ENCODE peak calls at places on chromosomes 7 and 10, in seven cellular contexts. T, E, B, N, J, L and K are unnamed samples.

GRCh38 chr7:97018775-97019535 is 5.7 kb downstream of the DLX5 start:
- DNase-seq in T (no peak), E (no peak), B (no peak), N (no peak), J (no peak), L (no peak), K (no peak)

GRCh38 chr7:90246184-90246583 is 1.2 kb downstream of the CFAP69 start:
- DNase-seq in T (no peak), E (no peak), B (peak; percentile 0), N (no peak), J (peak; percentile 6), L (peak; percentile 93), K (no peak)

GRCh38 chr7:2773608-2774007 is 70.5 kb downstream of the GNA12 start:
- DNase-seq in T (no peak), E (no peak), B (no peak), N (no peak), J (no peak), L (no peak), K (no peak)

GRCh38 chr7:24227068-24227467 is 56.9 kb upstream of the NPY start:
- DNase-seq in T (no peak), E (no peak), B (no peak), N (no peak), J (no peak), L (no peak), K (no peak)

GRCh38 chr7:144019457-144019856 is 19.3 kb downstream of the OR6B1 start:
- DNase-seq in T (no peak), E (no peak), B (no peak), N (no peak), J (peak; percentile 88), L (peak; percentile 77), K (peak; percentile 97)

GRCh38 chr10:117627561-117627960 is 85.0 kb downstream of the EMX2 start:
- DNase-seq in T (no peak), E (no peak), B (no peak), N (no peak), J (no peak), L (no peak), K (no peak)

GRCh38 chr10:97494863-97495506 is 3.2 kb downstream of the MMS19 start:
- DNase-seq in T (no peak), E (no peak), B (no peak), N (no peak), J (no peak), L (peak; percentile 86), K (peak; percentile 65)

GRCh38 chr10:5685764-5686240 is 1.2 kb downstream of the TASOR2 start:
- DNase-seq in T (no peak), E (no peak), B (peak; percentile 9), N (no peak), J (peak; percentile 23), L (peak; percentile 24), K (peak; percentile 31)

GRCh38 chr7:35251606-35252310 is 2.1 kb downstream of the TBX20 start:
- DNase-seq in T (no peak), E (no peak), B (no peak), N (no peak), J (no peak), L (no peak), K (no peak)

GRCh38 chr7:27168265-27168947 is 3.1 kb upstream of the HOXA9 start:
- DNase-seq in T (no peak), E (peak; percentile 7), B (no peak), N (peak; percentile 88), J (no peak), L (peak; percentile 75), K (no peak)

GRCh38 chr7:105185290-105186010 is 171.4 kb downstream of the KMT2E start:
- DNase-seq in T (no peak), E (no peak), B (peak; percentile 89), N (no peak), J (no peak), L (no peak), K (peak; percentile 37)

GRCh38 chr7:157397751-157398691 is 61.2 kb downstream of the DNAJB6 start:
- DNase-seq in T (peak; percentile 58), E (peak; percentile 63), B (peak; percentile 9), N (peak; percentile 77), J (peak; percentile 41), L (peak; percentile 60), K (peak; percentile 88)

GRCh38 chr10:71272122-71272771 is 46.8 kb upstream of the SLC29A3 start:
- DNase-seq in T (no peak), E (no peak), B (peak; percentile 38), N (peak; percentile 56), J (peak; percentile 67), L (peak; percentile 88), K (peak; percentile 41)

GRCh38 chr7:152025937-152026890 is 740 bp downstream of the GALNT11 start:
- DNase-seq in T (no peak), E (no peak), B (no peak), N (no peak), J (no peak), L (no peak), K (peak; percentile 2)

GRCh38 chr7:31192996-31193395 is 140.9 kb downstream of the ADCYAP1R1 start:
- DNase-seq in T (peak; percentile 85), E (peak; percentile 53), B (peak; percentile 66), N (peak; percentile 76), J (peak; percentile 24), L (peak; percentile 28), K (peak; percentile 22)

GRCh38 chr10:48638739-48639527 is 34.1 kb upstream of the ARHGAP22 start:
- DNase-seq in T (no peak), E (no peak), B (no peak), N (no peak), J (no peak), L (no peak), K (no peak)

GRCh38 chr7:117132385-117133120 is 179.3 kb downstream of the ST7 start:
- DNase-seq in T (no peak), E (no peak), B (peak; percentile 77), N (no peak), J (peak; percentile 93), L (peak; percentile 93), K (peak; percentile 91)

GRCh38 chr10:71323407-71323806 is 4.3 kb downstream of the SLC29A3 start:
- DNase-seq in T (peak; percentile 42), E (no peak), B (peak; percentile 41), N (no peak), J (no peak), L (peak; percentile 45), K (peak; percentile 55)

GRCh38 chr7:66877577-66878300 is 43.3 kb upstream of the TMEM248 start:
- DNase-seq in T (no peak), E (no peak), B (no peak), N (no peak), J (peak; percentile 17), L (peak; percentile 21), K (peak; percentile 15)

GRCh38 chr10:98411166-98411565 is 3.8 kb downstream of the PYROXD2 start:
- DNase-seq in T (no peak), E (no peak), B (no peak), N (no peak), J (no peak), L (no peak), K (no peak)

DNA sequence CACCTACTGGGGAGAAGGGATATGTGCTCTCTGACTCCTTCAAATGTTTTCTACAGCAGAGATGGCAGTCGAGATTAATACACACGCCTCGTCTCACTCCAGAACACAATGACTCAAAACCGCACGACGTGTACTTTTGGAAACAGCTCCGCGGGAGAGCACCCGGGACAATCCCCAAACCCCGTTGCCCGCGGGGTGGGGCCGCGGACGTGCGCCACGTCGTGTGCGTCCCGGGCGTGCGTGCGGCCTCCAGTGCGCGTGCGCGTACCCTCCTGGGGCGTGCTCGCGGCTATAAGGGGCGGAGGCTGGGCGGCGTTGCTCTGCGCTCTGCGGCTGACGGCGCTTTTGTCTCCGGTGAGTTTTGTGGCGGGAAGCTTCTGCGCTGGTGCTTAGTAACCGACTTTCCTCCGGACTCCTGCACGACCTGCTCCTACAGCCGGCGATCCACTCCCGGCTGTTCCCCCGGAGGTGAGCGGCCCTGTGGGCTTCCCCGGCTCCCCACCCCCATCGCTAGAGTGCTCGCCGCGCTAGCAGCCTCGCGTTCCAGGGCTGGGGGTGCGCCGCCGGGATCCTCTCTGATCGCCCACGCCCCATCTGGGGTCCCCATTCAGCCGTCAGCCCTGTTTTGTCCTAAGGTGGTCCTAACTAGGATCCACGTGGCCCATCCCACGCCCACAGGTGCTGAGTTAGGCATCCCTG is at the start of gene HILPDA:
- DNase-seq in T (peak; percentile 92), E (peak; percentile 95), B (peak; percentile 92), N (peak; percentile 98), J (peak; percentile 97), L (peak; percentile 98), K (peak; percentile 98)
- TF ChIP-seq CTCF in T (no peak), E (no peak), B (no peak), N (no peak), J (no peak), L (no peak), K (no peak)

GRCh38 chr10:123995461-123996131 is 97.8 kb downstream of the CHST15 start:
- DNase-seq in T (peak; percentile 74), E (peak; percentile 31), B (peak; percentile 85), N (no peak), J (peak; percentile 95), L (peak; percentile 87), K (peak; percentile 78)
- TF ChIP-seq CTCF in T (peak; percentile 89), E (peak; percentile 60), B (peak; percentile 66), N (peak; percentile 40), J (peak; percentile 48), L (peak; percentile 45), K (peak; percentile 55)

GRCh38 chr10:78944658-78945333 is 124.0 kb upstream of the ZMIZ1 start:
- DNase-seq in T (no peak), E (peak; percentile 40), B (no peak), N (peak; percentile 86), J (peak; percentile 98), L (peak; percentile 96), K (peak; percentile 99)
- TF ChIP-seq CTCF in T (no peak), E (no peak), B (no peak), N (no peak), J (peak; percentile 34), L (peak; percentile 10), K (peak; percentile 59)

DNA sequence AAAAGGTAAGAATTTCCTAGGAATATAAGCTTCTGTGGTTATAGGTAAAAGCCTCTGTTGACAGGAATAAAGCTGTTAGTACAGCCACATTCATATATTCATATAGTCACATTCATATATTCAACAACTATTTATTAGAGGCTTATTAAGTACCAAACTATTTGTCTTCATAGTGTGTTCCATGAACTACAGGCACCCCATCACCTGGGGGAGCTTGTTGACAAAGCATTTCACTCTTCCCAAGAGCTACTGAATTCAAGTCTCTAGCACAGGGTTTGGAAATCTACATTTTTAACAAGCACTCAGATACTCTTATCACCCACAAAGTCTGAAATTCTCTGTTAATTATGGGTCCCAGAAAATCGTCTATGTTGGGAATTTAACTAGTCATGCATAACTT is 110.6 kb downstream of the RNLS start:
- DNase-seq in T (no peak), E (no peak), B (peak; percentile 29), N (no peak), J (no peak), L (peak; percentile 22), K (no peak)
- TF ChIP-seq CTCF in T (no peak), E (no peak), B (no peak), N (no peak), J (no peak), L (no peak), K (no peak)

GRCh38 chr10:35632027-35632426 is 10.1 kb downstream of the FZD8 start:
- DNase-seq in T (no peak), E (no peak), B (no peak), N (no peak), J (no peak), L (no peak), K (no peak)
- TF ChIP-seq CTCF in T (no peak), E (no peak), B (no peak), N (peak; percentile 8), J (no peak), L (no peak), K (no peak)